ENCODE peak calls at places on chromosomes 3 and 15, in eight cellular contexts. T, X, N, G, R, E, A and B are unnamed samples.

GRCh38 chr3:107523361-107524213 is 825 bp downstream of the BBX start:
- DNase-seq in N (no peak), E (peak; percentile 59), G (no peak), A (peak; percentile 64), R (peak; percentile 62), X (peak; percentile 49), T (no peak), B (peak; percentile 75)

GRCh38 chr3:69231929-69232437 is 109.6 kb upstream of the LMOD3 start:
- DNase-seq in E (peak; percentile 68), N (no peak), T (peak; percentile 77), A (no peak), G (no peak), R (no peak), X (no peak), B (peak; percentile 72)

GRCh38 chr15:36796161-36796560 is 216.7 kb downstream of the CDIN1 start:
- DNase-seq in N (no peak), T (no peak), G (no peak), R (no peak), X (no peak), A (no peak), E (no peak), B (no peak)

GRCh38 chr3:44048196-44048924 is 193.3 kb upstream of the TOPAZ1 start:
- DNase-seq in G (peak; percentile 66), E (peak; percentile 69), T (no peak), A (no peak), X (no peak), R (peak; percentile 38), N (no peak), B (no peak)

GRCh38 chr3:188749010-188749617 is 422.7 kb upstream of the TPRG1 start:
- DNase-seq in N (no peak), R (peak; percentile 21), G (no peak), A (no peak), T (peak; percentile 35), E (no peak), X (no peak), B (no peak)

GRCh38 chr15:89299896-89300295 is 34.7 kb downstream of the POLG start:
- DNase-seq in G (peak; percentile 26), X (no peak), A (no peak), T (no peak), N (no peak), R (no peak), E (peak; percentile 42), B (no peak)

GRCh38 chr3:71310595-71311319 is 272.8 kb downstream of the FOXP1 start:
- DNase-seq in R (no peak), T (no peak), X (peak; percentile 31), N (no peak), E (peak; percentile 43), G (peak; percentile 16), A (peak; percentile 50), B (no peak)

GRCh38 chr15:85414495-85414894 is 34.1 kb downstream of the AKAP13 start:
- DNase-seq in X (no peak), E (no peak), R (peak; percentile 46), N (no peak), G (no peak), A (no peak), T (no peak), B (no peak)

GRCh38 chr3:141454906-141455602 is 31.8 kb upstream of the RASA2 start:
- DNase-seq in G (peak; percentile 63), A (no peak), T (no peak), N (no peak), R (peak; percentile 78), X (no peak), E (peak; percentile 83), B (no peak)

GRCh38 chr3:107208100-107208499 is 169.1 kb upstream of the CCDC54 start:
- DNase-seq in R (no peak), A (no peak), N (no peak), E (peak; percentile 98), X (peak; percentile 62), T (peak; percentile 27), G (peak; percentile 98), B (no peak)

GRCh38 chr3:138046955-138047354 is 37.0 kb downstream of the CLDN18 start:
- DNase-seq in E (no peak), N (no peak), G (no peak), A (no peak), X (no peak), R (no peak), T (no peak), B (no peak)

GRCh38 chr3:28940530-28940929 is 340.3 kb upstream of the RBMS3 start:
- DNase-seq in E (peak; percentile 98), A (no peak), N (no peak), T (no peak), R (peak; percentile 19), G (peak; percentile 99), X (peak; percentile 18), B (no peak)

GRCh38 chr3:60080648-60081047 is 1030.8 kb upstream of the CFAP20DC start:
- DNase-seq in X (no peak), T (no peak), A (no peak), N (no peak), E (no peak), G (no peak), R (no peak), B (no peak)

GRCh38 chr15:96535148-96535547 is 204.6 kb downstream of the NR2F2 start:
- DNase-seq in T (no peak), E (no peak), N (no peak), A (no peak), G (no peak), X (no peak), R (no peak), B (no peak)

GRCh38 chr15:73727330-73728018 is 25.7 kb downstream of the INSYN1 start:
- DNase-seq in X (no peak), A (no peak), N (no peak), E (peak; percentile 92), R (no peak), G (peak; percentile 9), T (no peak), B (no peak)

GRCh38 chr3:93867425-93867824 is 106.3 kb downstream of the PROS1 start:
- DNase-seq in R (no peak), N (no peak), E (no peak), A (no peak), T (no peak), G (no peak), X (no peak), B (no peak)
- TF ChIP-seq CTCF in R (no peak), N (no peak), E (no peak), A (no peak), T (no peak), G (no peak), X (no peak), B (no peak)

GRCh38 chr15:59616390-59616789 is 4.8 kb downstream of the GCNT3 start:
- DNase-seq in E (no peak), N (no peak), R (no peak), X (no peak), G (no peak), T (no peak), A (no peak), B (no peak)
- TF ChIP-seq CTCF in E (no peak), N (no peak), R (no peak), X (no peak), G (no peak), T (no peak), A (no peak), B (no peak)

DNA sequence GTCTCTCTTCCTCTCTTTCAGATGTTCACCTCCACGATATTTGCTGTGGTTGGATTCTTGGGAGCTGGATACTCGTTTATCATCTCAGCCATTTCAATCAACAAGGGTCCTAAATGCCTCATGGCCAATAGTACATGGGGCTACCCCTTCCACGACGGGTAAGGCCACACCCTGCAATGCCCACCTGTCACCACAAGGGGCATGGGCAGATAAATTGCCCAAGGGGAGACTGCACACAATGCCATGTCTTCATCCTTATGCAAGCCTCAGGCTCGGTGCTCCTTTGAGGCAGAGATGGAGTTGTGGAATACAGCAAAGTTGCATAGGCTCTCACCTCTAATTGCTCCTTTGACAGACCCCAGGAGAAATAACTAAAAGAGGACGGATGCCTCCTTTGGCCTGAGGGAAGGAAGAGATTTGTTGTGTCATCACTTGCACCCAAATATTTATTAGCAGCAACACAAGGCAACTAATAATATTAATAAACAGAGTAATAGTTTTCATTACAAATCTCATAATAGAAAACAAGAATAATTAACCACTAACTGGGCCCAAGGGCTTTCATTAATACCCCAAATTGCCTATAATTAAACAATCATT is 13.2 kb downstream of the TM4SF4 start:
- DNase-seq in E (no peak), T (peak; percentile 46), G (no peak), R (peak; percentile 35), X (no peak), A (no peak), N (no peak), B (no peak)
- TF ChIP-seq CTCF in E (peak; percentile 42), T (peak; percentile 42), G (peak; percentile 43), R (peak; percentile 57), X (no peak), A (peak; percentile 20), N (no peak), B (peak; percentile 65)

DNA sequence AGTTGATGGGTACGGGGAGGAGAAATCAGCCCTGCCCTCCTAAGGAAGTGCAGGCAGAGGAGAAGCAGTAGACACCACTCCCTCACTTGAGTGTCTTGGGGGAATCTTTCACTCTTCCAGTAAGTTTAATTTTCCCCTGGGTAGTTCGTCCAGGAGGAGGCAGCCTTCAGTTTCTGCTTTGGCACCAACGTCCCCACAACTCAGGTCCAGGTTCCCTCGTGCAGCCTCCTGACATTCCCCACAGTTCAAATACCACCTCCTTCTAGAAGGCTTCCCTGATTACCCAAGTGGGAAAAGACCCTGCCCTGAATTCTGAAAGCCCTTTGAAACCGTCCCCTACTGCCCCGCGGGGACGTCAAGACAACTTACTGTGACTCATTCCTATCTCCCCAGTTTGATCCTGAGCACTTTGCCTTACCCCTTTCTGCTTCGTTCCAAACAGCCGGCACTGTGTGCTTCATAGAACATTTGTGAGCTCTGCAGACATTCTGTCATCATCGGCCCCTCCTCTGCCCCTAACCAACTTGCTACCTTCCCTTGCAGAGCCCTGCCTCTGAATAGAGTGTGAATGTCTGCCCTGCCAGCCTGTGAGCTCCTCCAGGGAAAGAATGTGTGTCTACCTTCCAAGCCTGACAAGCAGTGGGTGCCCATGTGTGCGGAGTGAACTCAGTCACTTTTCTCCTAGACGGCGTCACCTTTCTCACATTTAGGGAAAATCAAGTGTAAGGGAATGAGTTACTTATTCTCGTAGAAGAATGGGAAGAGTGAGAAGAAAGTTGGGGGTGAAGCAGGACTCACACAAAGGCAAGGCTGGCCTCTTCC is 14.5 kb upstream of the SRP14 start:
- DNase-seq in E (no peak), T (no peak), A (no peak), N (no peak), G (no peak), X (no peak), R (no peak), B (peak; percentile 31)
- TF ChIP-seq CTCF in E (peak; percentile 35), T (no peak), A (no peak), N (no peak), G (no peak), X (no peak), R (no peak), B (no peak)

GRCh38 chr3:154301556-154301955 is 22.7 kb downstream of the DHX36 start:
- DNase-seq in R (no peak), E (no peak), N (no peak), G (no peak), A (no peak), X (no peak), T (no peak), B (no peak)
- TF ChIP-seq CTCF in R (no peak), E (no peak), N (no peak), G (no peak), A (no peak), X (no peak), T (no peak), B (no peak)

DNA sequence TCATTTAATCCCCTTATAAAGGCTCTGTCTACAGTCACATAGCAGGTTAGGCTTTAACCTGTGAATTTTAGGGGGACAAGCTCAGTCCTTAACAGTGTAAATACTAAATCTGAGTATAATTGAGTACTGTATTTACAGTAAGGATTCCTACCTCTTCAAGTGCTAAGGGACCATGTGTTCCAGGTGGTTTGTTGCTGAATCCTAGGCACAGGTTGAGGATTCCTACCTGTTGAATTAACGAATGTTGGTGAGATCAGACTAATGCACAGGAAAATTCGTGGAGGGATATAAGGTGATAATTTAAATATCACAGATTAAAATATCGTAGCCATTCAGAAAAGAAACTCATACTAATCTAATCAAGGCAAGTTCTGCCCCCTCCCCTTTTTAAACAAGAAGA is 24.9 kb downstream of the CDV3 start:
- DNase-seq in G (no peak), T (no peak), X (no peak), R (no peak), A (no peak), E (no peak), N (no peak), B (no peak)
- TF ChIP-seq CTCF in G (no peak), T (no peak), X (no peak), R (no peak), A (no peak), E (no peak), N (no peak), B (no peak)